ENCODE peak calls at places on chromosome 14, in six cellular contexts. H is uterus, S is psoas muscle, F is A549, E is AG04450, C is cardiac muscle cell. Y is an unnamed sample.

GRCh38 chr14:37122919-37123639 is 49.3 kb downstream of the SLC25A21 start:
- DNase-seq in H (no peak), S (no peak), F (no peak), E (no peak), C (no peak), Y (no peak)

GRCh38 chr14:93023039-93023438 is 92.7 kb downstream of the ITPK1 start:
- DNase-seq in H (no peak), S (no peak), F (peak), E (no peak), C (no peak), Y (no peak)

GRCh38 chr14:34890937-34891336 is 15.8 kb upstream of the BAZ1A start:
- DNase-seq in H (no peak), S (no peak), F (no peak), E (no peak), C (no peak), Y (no peak)

GRCh38 chr14:71444030-71444822 is 488.0 kb upstream of the RGS6 start:
- DNase-seq in H (no peak), S (no peak), F (no peak), E (no peak), C (no peak), Y (no peak)

GRCh38 chr14:92589213-92589852 is 75.8 kb downstream of the RIN3 start:
- DNase-seq in H (no peak), S (no peak), F (peak), E (no peak), C (peak), Y (no peak)

GRCh38 chr14:89309670-89310177 is 107.3 kb downstream of the FOXN3 start:
- DNase-seq in H (no peak), S (no peak), F (no peak), E (no peak), C (no peak), Y (no peak)

GRCh38 chr14:53715390-53715730 is 241.3 kb downstream of the BMP4 start:
- DNase-seq in H (no peak), S (no peak), F (peak), E (no peak), C (peak), Y (peak)

GRCh38 chr14:93007225-93007997 is 84.5 kb downstream of the CHGA start:
- DNase-seq in H (no peak), S (peak), F (peak), E (no peak), C (peak), Y (peak)

GRCh38 chr14:104085032-104085888 is at the start of gene ASPG:
- DNase-seq in H (peak), S (peak), F (peak), E (no peak), C (peak), Y (no peak)

GRCh38 chr14:71103662-71104484 is 196.6 kb downstream of the PCNX1 start:
- DNase-seq in H (no peak), S (no peak), F (peak), E (peak), C (peak), Y (no peak)

GRCh38 chr14:61255968-61256367 is 25.2 kb downstream of the TMEM30B start:
- DNase-seq in H (no peak), S (no peak), F (no peak), E (no peak), C (no peak), Y (no peak)

GRCh38 chr14:68395585-68395984 is 397.3 kb downstream of the ZFP36L1 start:
- DNase-seq in H (peak), S (peak), F (peak), E (no peak), C (peak), Y (no peak)

GRCh38 chr14:34301107-34301734 is 160.8 kb downstream of the SPTSSA start:
- DNase-seq in H (no peak), S (no peak), F (peak), E (no peak), C (peak), Y (peak)

GRCh38 chr14:48563465-48563864 is 888.1 kb upstream of the MDGA2 start:
- DNase-seq in H (no peak), S (no peak), F (peak), E (no peak), C (no peak), Y (no peak)

GRCh38 chr14:29111554-29111953 is 345.0 kb downstream of the FOXG1 start:
- DNase-seq in H (no peak), S (no peak), F (no peak), E (no peak), C (no peak), Y (no peak)

GRCh38 chr14:54606631-54607133 is 39.8 kb downstream of the SAMD4A start:
- DNase-seq in H (no peak), S (peak), F (no peak), E (no peak), C (peak), Y (peak)

GRCh38 chr14:56092761-56093160 is 25.4 kb upstream of the PELI2 start:
- DNase-seq in H (no peak), S (no peak), F (no peak), E (no peak), C (peak), Y (no peak)

GRCh38 chr14:103770902-103771301 is 55.3 kb downstream of the ZFYVE21 start:
- DNase-seq in H (no peak), S (no peak), F (no peak), E (no peak), C (no peak), Y (no peak)

GRCh38 chr14:101075025-101075800 is 171.7 kb upstream of the RTL1 start:
- DNase-seq in H (peak), S (no peak), F (no peak), E (no peak), C (no peak), Y (no peak)

GRCh38 chr14:62662811-62663477 is 382.3 kb downstream of the KCNH5 start:
- DNase-seq in H (no peak), S (no peak), F (no peak), E (no peak), C (peak), Y (no peak)

GRCh38 chr14:103847954-103848719 is 762 bp upstream of the PPP1R13B start:
- DNase-seq in H (peak), S (peak), F (no peak), E (no peak), C (no peak), Y (no peak)

GRCh38 chr14:34872822-34873590 is 2.2 kb downstream of the BAZ1A start:
- DNase-seq in H (no peak), S (no peak), F (peak), E (no peak), C (peak), Y (no peak)

GRCh38 chr14:100623557-100623956 is 36.3 kb upstream of the BEGAIN start:
- DNase-seq in H (no peak), S (no peak), F (no peak), E (no peak), C (no peak), Y (no peak)

GRCh38 chr14:59126714-59127436 is 61.6 kb upstream of the DAAM1 start:
- DNase-seq in H (no peak), S (no peak), F (peak), E (no peak), C (peak), Y (no peak)

GRCh38 chr14:105047283-105048016 is 17.8 kb downstream of the GPR132 start:
- DNase-seq in H (no peak), S (no peak), F (no peak), E (no peak), C (no peak), Y (no peak)

GRCh38 chr14:55599250-55599879 is 19.4 kb downstream of the KTN1 start:
- DNase-seq in H (no peak), S (peak), F (peak), E (no peak), C (peak), Y (no peak)

GRCh38 chr14:22837059-22837749 is 819 bp downstream of the MMP14 start:
- DNase-seq in H (peak), S (no peak), F (no peak), E (no peak), C (peak), Y (no peak)

GRCh38 chr14:53881161-53881846 is 75.3 kb downstream of the BMP4 start:
- DNase-seq in H (no peak), S (no peak), F (peak), E (no peak), C (peak), Y (peak)

GRCh38 chr14:104980601-104981531 is 2.7 kb upstream of the AHNAK2 start:
- DNase-seq in H (no peak), S (no peak), F (no peak), E (no peak), C (no peak), Y (no peak)

GRCh38 chr14:68384335-68384734 is 408.5 kb downstream of the ZFP36L1 start:
- DNase-seq in H (no peak), S (no peak), F (no peak), E (no peak), C (peak), Y (no peak)

GRCh38 chr14:93073366-93073722 is 42.4 kb downstream of the ITPK1 start:
- DNase-seq in H (no peak), S (no peak), F (no peak), E (no peak), C (no peak), Y (no peak)

GRCh38 chr14:61860294-61860918 is 98.2 kb downstream of the SNAPC1 start:
- DNase-seq in H (no peak), S (no peak), F (peak), E (no peak), C (peak), Y (peak)

GRCh38 chr14:69484444-69485113 is at the start of gene PLEKHD1:
- DNase-seq in H (no peak), S (peak), F (no peak), E (no peak), C (no peak), Y (no peak)

GRCh38 chr14:77782202-77782601 is 17.7 kb upstream of the ADCK1 start:
- DNase-seq in H (no peak), S (no peak), F (no peak), E (no peak), C (no peak), Y (no peak)

GRCh38 chr14:40318211-40318719 is 886.0 kb upstream of the FBXO33 start:
- DNase-seq in H (no peak), S (no peak), F (no peak), E (no peak), C (no peak), Y (no peak)

DNA sequence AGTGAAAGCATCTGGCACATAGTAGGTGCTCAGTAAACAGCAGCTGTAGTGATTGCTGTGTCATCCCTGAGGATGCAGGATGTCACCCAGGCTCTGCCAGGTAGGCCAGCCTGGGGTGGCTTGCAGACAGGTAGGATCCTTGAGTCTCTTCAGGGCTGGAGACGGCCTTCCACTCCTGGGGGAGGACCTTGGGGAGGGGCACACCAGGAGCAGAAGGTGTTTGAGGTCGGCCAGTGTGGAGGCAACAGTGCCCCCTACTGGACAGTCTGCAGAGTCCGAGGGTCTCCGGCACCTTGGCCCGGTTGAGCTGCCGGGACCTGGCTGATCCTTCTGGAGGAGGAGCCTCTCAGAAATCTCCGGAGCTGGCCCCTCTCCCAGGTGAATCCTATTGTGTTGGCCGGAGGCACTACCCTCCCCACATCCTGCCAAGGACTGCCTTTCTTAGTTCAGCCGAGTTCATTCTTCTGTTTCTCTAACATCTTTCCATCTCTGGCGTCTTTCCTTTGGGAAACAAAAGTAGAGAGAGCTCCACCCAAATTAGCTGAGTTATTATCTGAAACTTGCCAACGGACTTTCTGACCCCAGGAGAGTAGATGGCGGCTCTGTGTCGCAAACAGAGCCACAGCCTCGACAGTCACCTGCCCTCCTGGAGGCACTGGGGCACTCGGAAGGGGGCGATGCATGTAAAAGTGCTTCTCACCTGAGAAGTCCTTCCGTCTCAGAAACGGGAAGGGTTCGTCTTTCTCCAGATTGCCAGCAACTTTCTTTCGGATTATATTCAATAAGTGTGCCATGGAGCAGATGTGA is 41.9 kb upstream of the CLMN start:
- DNase-seq in H (peak), S (peak), F (peak), E (no peak), C (peak), Y (no peak)
- H3K4me3 ChIP-seq in H (no peak), S (no peak), F (no peak), E (no peak), C (no peak), Y (no peak)

GRCh38 chr14:90602088-90602687 is 205.4 kb downstream of the CALM1 start:
- DNase-seq in H (peak), S (no peak), F (no peak), E (no peak), C (no peak), Y (no peak)
- H3K4me3 ChIP-seq in H (no peak), S (no peak), F (no peak), E (no peak), C (no peak), Y (no peak)

GRCh38 chr14:75607044-75607443 is 28.6 kb downstream of the FLVCR2 start:
- DNase-seq in H (no peak), S (no peak), F (no peak), E (no peak), C (no peak), Y (no peak)

GRCh38 chr14:75602527-75602926 is 24.1 kb downstream of the FLVCR2 start:
- DNase-seq in H (no peak), S (no peak), F (no peak), E (no peak), C (no peak), Y (no peak)

GRCh38 chr14:75605916-75606315 is 27.5 kb downstream of the FLVCR2 start:
- DNase-seq in H (no peak), S (no peak), F (no peak), E (no peak), C (no peak), Y (no peak)

GRCh38 chr14:75607842-75608640 is 29.6 kb downstream of the FLVCR2 start:
- DNase-seq in H (no peak), S (no peak), F (no peak), E (no peak), C (no peak), Y (no peak)

GRCh38 chr14:75604979-75605825 is 26.8 kb downstream of the FLVCR2 start:
- DNase-seq in H (no peak), S (no peak), F (no peak), E (no peak), C (peak), Y (no peak)
- H3K4me3 ChIP-seq in H (no peak), S (no peak), F (no peak), E (no peak), C (no peak), Y (no peak)

GRCh38 chr14:80944861-80945617 is 3.5 kb upstream of the CEP128 start:
- DNase-seq in H (no peak), S (no peak), F (no peak), E (no peak), C (no peak), Y (no peak)
- H3K4me3 ChIP-seq in H (no peak), S (no peak), F (no peak), E (no peak), C (no peak), Y (no peak)

GRCh38 chr14:24705840-24706239 is 71.8 kb upstream of the GZMB start:
- DNase-seq in H (no peak), S (no peak), F (no peak), E (no peak), C (no peak), Y (no peak)

GRCh38 chr14:24699052-24699451 is 65.1 kb upstream of the GZMB start:
- DNase-seq in H (no peak), S (no peak), F (no peak), E (no peak), C (no peak), Y (no peak)

GRCh38 chr14:24701031-24701430 is 67.0 kb upstream of the GZMB start:
- DNase-seq in H (no peak), S (no peak), F (no peak), E (no peak), C (no peak), Y (no peak)

GRCh38 chr14:24695265-24696241 is 61.6 kb upstream of the GZMB start:
- DNase-seq in H (no peak), S (no peak), F (no peak), E (no peak), C (no peak), Y (no peak)

GRCh38 chr14:24700511-24700910 is 66.5 kb upstream of the GZMB start:
- DNase-seq in H (no peak), S (no peak), F (no peak), E (no peak), C (no peak), Y (no peak)
- H3K4me3 ChIP-seq in H (no peak), S (no peak), F (no peak), E (no peak), C (no peak), Y (no peak)

DNA sequence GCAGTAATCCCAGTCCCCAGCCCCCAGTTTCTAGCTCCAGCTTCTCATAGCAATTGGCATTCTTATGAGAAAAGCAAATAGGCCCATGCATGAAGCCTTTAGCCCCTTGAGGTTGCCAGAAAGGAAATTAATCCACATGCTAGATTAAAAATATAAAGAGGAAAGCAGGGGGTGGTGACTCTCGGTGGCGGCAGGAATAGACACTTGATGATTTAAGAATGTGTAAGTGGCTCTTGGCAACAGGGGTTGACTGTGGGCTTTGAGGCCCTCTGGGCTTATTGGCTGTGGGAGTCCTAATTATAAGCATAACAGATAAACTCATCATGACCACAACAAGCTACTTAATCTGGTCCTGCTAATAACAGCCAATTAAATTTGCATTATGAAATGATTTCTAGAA is 1367.3 kb upstream of the FLRT2 start:
- DNase-seq in H (no peak), S (no peak), F (no peak), E (no peak), C (no peak), Y (no peak)
- H3K4me3 ChIP-seq in H (no peak), S (no peak), F (no peak), E (no peak), C (no peak), Y (no peak)

GRCh38 chr14:52417139-52417538 is 103.0 kb downstream of the PTGER2 start:
- DNase-seq in H (no peak), S (no peak), F (no peak), E (no peak), C (no peak), Y (no peak)

GRCh38 chr14:52412426-52412825 is 98.3 kb downstream of the PTGER2 start:
- DNase-seq in H (no peak), S (no peak), F (no peak), E (no peak), C (no peak), Y (no peak)

GRCh38 chr14:52413729-52414453 is 99.8 kb downstream of the PTGER2 start:
- DNase-seq in H (no peak), S (no peak), F (no peak), E (no peak), C (peak), Y (peak)
- H3K4me3 ChIP-seq in H (peak), S (no peak), F (no peak), E (no peak), C (no peak), Y (no peak)

DNA sequence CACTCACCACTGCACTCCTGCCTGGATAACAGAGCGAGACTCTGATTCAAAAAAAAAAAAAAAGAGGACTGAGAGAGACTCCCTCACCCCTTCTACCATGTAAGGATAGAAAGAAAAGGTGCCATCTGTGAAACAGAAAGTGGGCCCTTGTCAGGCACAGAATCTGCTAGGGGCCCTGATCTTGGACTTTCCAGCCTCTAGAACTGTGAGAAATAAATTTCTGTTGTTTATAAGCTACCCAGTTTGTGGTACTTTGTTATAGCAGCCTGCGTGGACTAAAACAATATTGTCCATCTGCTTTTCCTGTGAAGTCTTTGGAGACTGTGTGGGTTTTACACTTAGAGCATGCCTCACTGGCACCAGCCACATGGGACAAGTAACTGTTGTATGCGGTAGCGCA is 52.2 kb upstream of the STON2 start:
- DNase-seq in H (no peak), S (no peak), F (no peak), E (no peak), C (no peak), Y (no peak)
- H3K4me3 ChIP-seq in H (no peak), S (no peak), F (no peak), E (no peak), C (no peak), Y (no peak)

Y was measured in AG09309.